ENCODE peak calls at places on chromosomes 7 and 10, in four cellular contexts. C is tibial nerve, B is transverse colon, M is psoas muscle. Q is an unnamed sample.

GRCh38 chr7:44587843-44588711 is 6.0 kb upstream of the TMED4 start:
- DNase-seq in C (no peak), B (peak), M (no peak), Q (peak)

GRCh38 chr7:23712368-23713284 is 2.6 kb downstream of the STK31 start:
- DNase-seq in C (no peak), B (no peak), M (no peak), Q (peak)

GRCh38 chr7:105791926-105792325 is 84.5 kb downstream of the ATXN7L1 start:
- DNase-seq in C (no peak), B (no peak), M (no peak), Q (no peak)

GRCh38 chr7:70040971-70041766 is 442.9 kb downstream of the AUTS2 start:
- DNase-seq in C (no peak), B (no peak), M (no peak), Q (no peak)

GRCh38 chr7:114854369-114854768 is 67.5 kb upstream of the MDFIC start:
- DNase-seq in C (no peak), B (no peak), M (no peak), Q (no peak)

GRCh38 chr10:62492012-62492869 is 118.1 kb downstream of the ZNF365 start:
- DNase-seq in C (no peak), B (no peak), M (no peak), Q (peak)

GRCh38 chr7:71612892-71613291 is 480.9 kb downstream of the GALNT17 start:
- DNase-seq in C (no peak), B (no peak), M (no peak), Q (no peak)

GRCh38 chr10:67818323-67818722 is 19.7 kb downstream of the DNAJC12 start:
- DNase-seq in C (no peak), B (no peak), M (no peak), Q (peak)

GRCh38 chr7:93889261-93889660 is 1.3 kb downstream of the TFPI2 start:
- DNase-seq in C (no peak), B (no peak), M (no peak), Q (no peak)

GRCh38 chr10:97796651-97797050 is 24.9 kb upstream of the SFRP5 start:
- DNase-seq in C (no peak), B (no peak), M (no peak), Q (no peak)

GRCh38 chr10:73263948-73264347 is 11.5 kb upstream of the MRPS16 start:
- DNase-seq in C (no peak), B (no peak), M (no peak), Q (peak)

GRCh38 chr10:100970914-100971811 is 1.9 kb downstream of the SEMA4G start:
- DNase-seq in C (no peak), B (peak), M (peak), Q (no peak)

GRCh38 chr7:116342125-116342524 is 131.8 kb downstream of the TES start:
- DNase-seq in C (no peak), B (no peak), M (no peak), Q (peak)

GRCh38 chr10:57222129-57222528 is 861.1 kb upstream of the ZWINT start:
- DNase-seq in C (no peak), B (no peak), M (no peak), Q (no peak)

GRCh38 chr7:118288098-118288497 is 63.6 kb downstream of the ANKRD7 start:
- DNase-seq in C (no peak), B (no peak), M (no peak), Q (no peak)

GRCh38 chr10:24920907-24921881 is 31.2 kb downstream of the PRTFDC1 start:
- DNase-seq in C (no peak), B (peak), M (no peak), Q (peak)

GRCh38 chr7:158976468-158976848 is 120.1 kb downstream of the DYNC2I1 start:
- DNase-seq in C (no peak), B (no peak), M (no peak), Q (no peak)

GRCh38 chr7:39062811-39063210 is 85.1 kb downstream of the POU6F2 start:
- DNase-seq in C (no peak), B (no peak), M (no peak), Q (no peak)

GRCh38 chr7:13291010-13291409 is 603.6 kb downstream of the ARL4A start:
- DNase-seq in C (no peak), B (no peak), M (no peak), Q (peak)

GRCh38 chr10:133139561-133140065 is 20.4 kb upstream of the KNDC1 start:
- DNase-seq in C (no peak), B (no peak), M (peak), Q (no peak)

GRCh38 chr10:788796-789748 is 99.6 kb upstream of the DIP2C start:
- DNase-seq in C (no peak), B (peak), M (peak), Q (no peak)

GRCh38 chr10:121326905-121327304 is 271.3 kb downstream of the FGFR2 start:
- DNase-seq in C (no peak), B (no peak), M (no peak), Q (peak)

GRCh38 chr7:131211500-131211899 is 116.2 kb upstream of the MKLN1 start:
- DNase-seq in C (no peak), B (no peak), M (no peak), Q (no peak)

GRCh38 chr7:6554848-6555247 is 3.6 kb upstream of the GRID2IP start:
- DNase-seq in C (no peak), B (no peak), M (no peak), Q (no peak)

GRCh38 chr7:141593134-141593533 is 41.9 kb downstream of the AGK start:
- DNase-seq in C (no peak), B (no peak), M (no peak), Q (no peak)

GRCh38 chr10:35448687-35449662 is 112.7 kb downstream of the CCNY start:
- DNase-seq in C (no peak), B (no peak), M (no peak), Q (peak)

GRCh38 chr7:6175642-6176041 is 96.8 kb downstream of the CYTH3 start:
- DNase-seq in C (no peak), B (no peak), M (no peak), Q (peak)

GRCh38 chr7:90828601-90829000 is 232.5 kb downstream of the CDK14 start:
- DNase-seq in C (no peak), B (no peak), M (no peak), Q (no peak)

GRCh38 chr10:1553951-1554350 is 183.4 kb downstream of the ADARB2 start:
- DNase-seq in C (no peak), B (no peak), M (no peak), Q (no peak)

GRCh38 chr7:12741951-12742575 is 54.6 kb downstream of the ARL4A start:
- DNase-seq in C (no peak), B (no peak), M (no peak), Q (no peak)

GRCh38 chr10:6176691-6177231 is 26.0 kb upstream of the PFKFB3 start:
- DNase-seq in C (no peak), B (no peak), M (no peak), Q (peak)

GRCh38 chr10:112958275-112958995 is 8.4 kb downstream of the TCF7L2 start:
- DNase-seq in C (no peak), B (no peak), M (no peak), Q (peak)

GRCh38 chr10:67629461-67629971 is 66.5 kb downstream of the CTNNA3 start:
- DNase-seq in C (no peak), B (no peak), M (no peak), Q (peak)

GRCh38 chr10:45495438-45496152 is 121.6 kb downstream of the ALOX5 start:
- DNase-seq in C (no peak), B (no peak), M (no peak), Q (peak)

GRCh38 chr7:120989571-120990220 is 1.2 kb downstream of the CPED1 start:
- DNase-seq in C (no peak), B (no peak), M (peak), Q (no peak)

GRCh38 chr10:35433851-35434426 is 97.6 kb downstream of the CCNY start:
- DNase-seq in C (no peak), B (no peak), M (no peak), Q (no peak)

GRCh38 chr10:97584060-97584797 is at the start of gene HOGA1:
- DNase-seq in C (peak), B (no peak), M (peak), Q (peak)

GRCh38 chr10:125698599-125698998 is 15.6 kb upstream of the TEX36 start:
- DNase-seq in C (no peak), B (no peak), M (no peak), Q (no peak)
- TF ChIP-seq CTCF in C (no peak), B (no peak), M (no peak), Q (no peak)

DNA sequence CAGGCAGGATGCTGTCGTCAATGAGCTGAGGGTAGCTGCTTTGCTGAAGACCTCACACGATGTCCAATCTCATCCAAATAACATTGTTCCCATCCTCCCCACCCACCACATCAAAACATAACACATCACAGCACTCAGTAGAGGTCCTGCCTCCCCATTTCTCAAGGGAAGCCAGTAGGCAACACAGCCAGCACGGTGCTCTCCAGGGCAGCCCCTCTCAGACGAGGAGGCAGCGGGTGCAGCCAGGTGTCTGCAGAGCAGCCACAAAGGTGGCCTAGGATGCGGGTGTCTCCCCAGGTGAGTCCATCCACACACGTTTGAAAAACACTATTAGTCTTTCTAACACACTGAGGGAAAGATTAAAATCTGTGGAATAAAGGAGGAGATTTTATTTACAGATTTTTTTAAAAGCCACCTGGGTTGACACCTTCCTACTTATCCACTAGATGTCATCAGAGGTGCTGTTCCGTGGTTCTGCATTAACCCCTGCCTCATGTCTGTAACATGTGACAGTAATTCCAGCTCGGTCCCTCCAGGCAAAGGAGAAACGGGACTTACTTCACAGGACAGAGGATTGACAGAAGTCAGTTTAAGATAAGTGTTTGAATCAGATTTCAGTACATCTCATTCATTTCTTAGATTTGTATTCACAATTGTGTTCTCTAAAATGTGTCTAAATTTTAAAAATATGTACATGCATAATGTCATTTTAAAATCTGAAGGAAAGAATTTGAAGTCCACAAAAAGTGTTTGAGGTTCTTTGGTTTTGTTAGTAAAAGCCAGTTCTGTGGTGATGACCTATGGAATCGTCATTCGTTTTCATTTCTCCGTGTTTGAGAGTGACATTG is 68.0 kb downstream of the LANCL2 start:
- DNase-seq in C (no peak), B (no peak), M (no peak), Q (peak)
- TF ChIP-seq CTCF in C (peak), B (peak), M (peak), Q (peak)

GRCh38 chr7:139708541-139708940 is 69.3 kb downstream of the HIPK2 start:
- DNase-seq in C (no peak), B (peak), M (no peak), Q (no peak)
- TF ChIP-seq CTCF in C (no peak), B (no peak), M (no peak), Q (no peak)

GRCh38 chr7:157397751-157398691 is 61.2 kb downstream of the DNAJB6 start:
- DNase-seq in C (no peak), B (peak), M (peak), Q (peak)
- TF ChIP-seq CTCF in C (peak), B (peak), M (peak), Q (peak)

DNA sequence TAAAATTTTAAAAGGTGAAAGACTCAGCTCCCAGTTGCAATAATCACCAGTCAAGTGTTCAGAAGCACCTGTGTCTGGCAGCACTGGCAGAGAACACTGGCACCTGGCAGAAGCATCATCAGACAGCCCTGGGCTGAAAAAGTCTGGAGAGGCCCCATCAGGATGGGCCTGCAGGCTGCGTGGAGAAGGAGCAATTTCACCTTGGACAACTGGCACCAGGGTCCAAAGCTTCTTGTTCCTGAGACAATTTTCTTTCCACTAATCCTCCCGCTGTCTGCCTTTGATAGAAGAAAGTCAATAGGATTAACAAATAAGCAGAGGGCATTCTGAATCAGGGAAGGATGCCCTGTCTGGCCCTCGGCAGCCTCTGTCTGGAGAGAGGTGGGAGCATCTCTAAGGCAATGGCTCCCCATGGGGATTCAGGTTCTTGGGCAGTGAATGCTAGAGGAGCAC is 6.5 kb downstream of the COBL start:
- DNase-seq in C (no peak), B (no peak), M (no peak), Q (no peak)
- TF ChIP-seq CTCF in C (no peak), B (no peak), M (no peak), Q (no peak)

GRCh38 chr7:134108803-134109202 is 18.3 kb upstream of the LRGUK start:
- DNase-seq in C (no peak), B (no peak), M (no peak), Q (no peak)
- TF ChIP-seq CTCF in C (no peak), B (no peak), M (no peak), Q (no peak)

GRCh38 chr10:50651808-50652207 is 28.1 kb upstream of the SGMS1 start:
- DNase-seq in C (no peak), B (no peak), M (no peak), Q (no peak)
- TF ChIP-seq CTCF in C (no peak), B (no peak), M (no peak), Q (no peak)